ENCODE peak calls at places on chromosomes 6 and 20, in ten cellular contexts. C is iris pigment epithelial cell; D is NCI-H1417; F is IMR-90; I is GM23248; M is stromal cell of bone marrow; S is astrocyte of the hippocampus; H is effector memory CD4-positive, alpha-beta T cell; G is T-helper 9 cell; V is PC-9. Z is an unnamed sample.

GRCh38 chr6:21200056-21200870 is 393.3 kb upstream of the SOX4 start:
- DNase-seq in C (peak), D (no peak), F (peak), I (no peak), M (no peak), S (peak), H (no peak), G (no peak), V (no peak), Z (no peak)

GRCh38 chr6:109318328-109318876 is 63.9 kb downstream of the CD164 start:
- DNase-seq in C (no peak), D (peak), F (no peak), I (no peak), M (no peak), S (no peak), H (no peak), G (no peak), V (no peak), Z (peak)

GRCh38 chr6:39952170-39952569 is 17.9 kb upstream of the MOCS1 start:
- DNase-seq in C (peak), D (no peak), F (peak), I (peak), M (peak), S (peak), H (no peak), G (no peak), V (no peak), Z (no peak)

GRCh38 chr6:45116714-45117410 is 211.3 kb upstream of the RUNX2 start:
- DNase-seq in C (peak), D (no peak), F (peak), I (peak), M (peak), S (peak), H (no peak), G (no peak), V (no peak), Z (no peak)

GRCh38 chr6:121093928-121094327 is 240.4 kb downstream of the TBC1D32 start:
- DNase-seq in C (peak), D (no peak), F (peak), I (peak), M (peak), S (peak), H (no peak), G (no peak), V (no peak), Z (no peak)

GRCh38 chr6:43310624-43311023 is 2.0 kb upstream of the CRIP3 start:
- DNase-seq in C (no peak), D (no peak), F (no peak), I (no peak), M (no peak), S (no peak), H (no peak), G (no peak), V (no peak), Z (no peak)

GRCh38 chr6:148693882-148694484 is 52.8 kb upstream of the UST start:
- DNase-seq in C (peak), D (peak), F (no peak), I (peak), M (no peak), S (no peak), H (no peak), G (no peak), V (no peak), Z (no peak)

GRCh38 chr6:1497593-1498105 is 108.3 kb downstream of the FOXF2 start:
- DNase-seq in C (no peak), D (no peak), F (no peak), I (no peak), M (no peak), S (no peak), H (no peak), G (no peak), V (no peak), Z (no peak)

GRCh38 chr20:58366866-58367265 is 22.2 kb upstream of the VAPB start:
- DNase-seq in C (no peak), D (no peak), F (peak), I (no peak), M (no peak), S (peak), H (no peak), G (no peak), V (no peak), Z (no peak)

GRCh38 chr6:33425668-33426577 is 6.1 kb downstream of the SYNGAP1 start:
- DNase-seq in C (peak), D (peak), F (peak), I (peak), M (peak), S (peak), H (peak), G (peak), V (peak), Z (peak)

GRCh38 chr6:24539416-24539815 is 44.6 kb downstream of the ALDH5A1 start:
- DNase-seq in C (no peak), D (no peak), F (no peak), I (no peak), M (no peak), S (no peak), H (no peak), G (no peak), V (no peak), Z (no peak)

GRCh38 chr6:87501809-87502572 is 29.2 kb downstream of the SLC35A1 start:
- DNase-seq in C (peak), D (no peak), F (no peak), I (no peak), M (no peak), S (no peak), H (no peak), G (no peak), V (no peak), Z (no peak)

GRCh38 chr6:35311390-35312075 is 13.9 kb downstream of the DEF6 start:
- DNase-seq in C (no peak), D (no peak), F (no peak), I (no peak), M (no peak), S (no peak), H (peak), G (peak), V (no peak), Z (no peak)

GRCh38 chr6:24919404-24919892 is 16.3 kb downstream of the RIPOR2 start:
- DNase-seq in C (no peak), D (peak), F (no peak), I (no peak), M (no peak), S (no peak), H (no peak), G (no peak), V (no peak), Z (peak)

GRCh38 chr20:9736373-9736772 is 102.5 kb downstream of the PAK5 start:
- DNase-seq in C (no peak), D (no peak), F (no peak), I (no peak), M (no peak), S (no peak), H (no peak), G (no peak), V (no peak), Z (no peak)

GRCh38 chr20:62645613-62646012 is 3.3 kb downstream of the SLCO4A1 start:
- DNase-seq in C (no peak), D (no peak), F (no peak), I (no peak), M (no peak), S (no peak), H (no peak), G (no peak), V (no peak), Z (no peak)

GRCh38 chr20:52193133-52193532 is 1.6 kb upstream of the ZFP64 start:
- DNase-seq in C (no peak), D (peak), F (no peak), I (no peak), M (no peak), S (no peak), H (no peak), G (no peak), V (no peak), Z (peak)

GRCh38 chr6:156686429-156686939 is 90.7 kb upstream of the ARID1B start:
- DNase-seq in C (peak), D (peak), F (peak), I (peak), M (peak), S (peak), H (no peak), G (peak), V (peak), Z (peak)

GRCh38 chr20:50153500-50154377 is at the start of gene PEDS1:
- DNase-seq in C (peak), D (peak), F (peak), I (peak), M (peak), S (peak), H (peak), G (peak), V (peak), Z (peak)

GRCh38 chr6:56593801-56594318 is 48.8 kb downstream of the DST start:
- DNase-seq in C (peak), D (no peak), F (peak), I (peak), M (no peak), S (no peak), H (no peak), G (no peak), V (no peak), Z (no peak)

GRCh38 chr6:62390413-62390812 is 104.4 kb upstream of the KHDRBS2 start:
- DNase-seq in C (no peak), D (no peak), F (no peak), I (no peak), M (no peak), S (no peak), H (no peak), G (no peak), V (no peak), Z (no peak)

GRCh38 chr20:3080939-3081388 is 3.6 kb downstream of the AVP start:
- DNase-seq in C (no peak), D (no peak), F (peak), I (peak), M (peak), S (peak), H (no peak), G (no peak), V (peak), Z (no peak)

GRCh38 chr20:18712877-18713276 is 100.7 kb upstream of the SCP2D1 start:
- DNase-seq in C (no peak), D (no peak), F (no peak), I (no peak), M (no peak), S (no peak), H (no peak), G (no peak), V (no peak), Z (no peak)

GRCh38 chr20:44342240-44342639 is 5.4 kb downstream of the R3HDML start:
- DNase-seq in C (peak), D (no peak), F (peak), I (peak), M (peak), S (no peak), H (no peak), G (no peak), V (no peak), Z (no peak)